ENCODE peak calls at places on chromosomes 5 and 9, in four cellular contexts. One of them, this sample, is unnamed.

GRCh38 chr9:134779640-134780039 is 101.0 kb upstream of the FCN2 start:
- DNase-seq in CD8-positive, alpha-beta memory T cell: no peak
- DNase-seq in Panc1: no peak
- DNase-seq in neural progenitor cell: no peak
- DNase-seq in this sample: no peak

GRCh38 chr5:39755986-39756385 is 331.2 kb upstream of the DAB2 start:
- DNase-seq in CD8-positive, alpha-beta memory T cell: no peak
- DNase-seq in Panc1: peak; percentile 72
- DNase-seq in neural progenitor cell: no peak
- DNase-seq in this sample: no peak

GRCh38 chr5:59238126-59238902 is 655.2 kb downstream of the PDE4D start:
- DNase-seq in Panc1: no peak
- DNase-seq in neural progenitor cell: no peak
- DNase-seq in CD8-positive, alpha-beta memory T cell: no peak
- DNase-seq in this sample: no peak

GRCh38 chr5:132830436-132831094 is at the start of gene SHROOM1:
- DNase-seq in CD8-positive, alpha-beta memory T cell: no peak
- DNase-seq in neural progenitor cell: peak; percentile 76
- DNase-seq in Panc1: no peak
- DNase-seq in this sample: no peak

GRCh38 chr5:10724799-10725507 is 36.1 kb downstream of the DAP start:
- DNase-seq in Panc1: peak; percentile 88
- DNase-seq in CD8-positive, alpha-beta memory T cell: no peak
- DNase-seq in neural progenitor cell: no peak
- DNase-seq in this sample: no peak

GRCh38 chr5:64678400-64678799 is 11.9 kb upstream of the SHISAL2B start:
- DNase-seq in CD8-positive, alpha-beta memory T cell: no peak
- DNase-seq in neural progenitor cell: no peak
- DNase-seq in Panc1: no peak
- DNase-seq in this sample: no peak

GRCh38 chr9:103928452-103928851 is 165.7 kb upstream of the SMC2 start:
- DNase-seq in Panc1: no peak
- DNase-seq in neural progenitor cell: no peak
- DNase-seq in CD8-positive, alpha-beta memory T cell: no peak
- DNase-seq in this sample: no peak

GRCh38 chr9:136151214-136151804 is 32.6 kb upstream of the TMEM250 start:
- DNase-seq in CD8-positive, alpha-beta memory T cell: no peak
- DNase-seq in neural progenitor cell: peak; percentile 54
- DNase-seq in Panc1: no peak
- DNase-seq in this sample: no peak

GRCh38 chr5:66224273-66224672 is 80.2 kb downstream of the SREK1 start:
- DNase-seq in neural progenitor cell: no peak
- DNase-seq in Panc1: no peak
- DNase-seq in CD8-positive, alpha-beta memory T cell: no peak
- DNase-seq in this sample: no peak

GRCh38 chr9:121958530-121958929 is 134.6 kb downstream of the TTLL11 start:
- DNase-seq in Panc1: no peak
- DNase-seq in CD8-positive, alpha-beta memory T cell: no peak
- DNase-seq in neural progenitor cell: no peak
- DNase-seq in this sample: no peak

GRCh38 chr9:127920794-127921193 is 4.0 kb upstream of the ST6GALNAC4 start:
- DNase-seq in Panc1: no peak
- DNase-seq in neural progenitor cell: no peak
- DNase-seq in CD8-positive, alpha-beta memory T cell: no peak
- DNase-seq in this sample: no peak

GRCh38 chr9:77802512-77803293 is 154.6 kb upstream of the GNA14 start:
- DNase-seq in neural progenitor cell: no peak
- DNase-seq in CD8-positive, alpha-beta memory T cell: no peak
- DNase-seq in Panc1: no peak
- DNase-seq in this sample: no peak

GRCh38 chr5:142568996-142569335 is 116.9 kb downstream of the FGF1 start:
- DNase-seq in CD8-positive, alpha-beta memory T cell: no peak
- DNase-seq in Panc1: no peak
- DNase-seq in neural progenitor cell: no peak
- DNase-seq in this sample: no peak

DNA sequence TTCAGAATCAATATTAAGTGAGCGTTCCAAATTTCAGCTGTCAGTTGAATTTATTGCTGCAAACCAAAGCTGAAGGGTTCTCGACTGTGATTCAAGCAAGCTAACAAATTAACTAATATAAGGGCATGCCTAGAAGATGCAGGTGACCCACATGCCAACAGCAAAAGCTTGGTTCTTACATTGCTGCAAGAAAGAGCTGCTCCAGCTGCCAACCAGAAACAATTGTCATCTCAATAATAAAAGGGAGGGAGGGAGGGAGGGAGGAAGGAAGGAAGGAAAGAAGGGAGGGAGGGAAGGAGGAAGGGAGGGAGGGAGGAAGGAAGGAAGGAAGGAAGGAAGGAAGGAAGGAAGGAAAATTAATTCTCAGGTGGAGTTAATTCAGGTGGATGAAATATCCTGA is 517.5 kb upstream of the WWC1 start:
- DNase-seq in CD8-positive, alpha-beta memory T cell: no peak
- DNase-seq in neural progenitor cell: no peak
- DNase-seq in Panc1: no peak
- DNase-seq in this sample: no peak
- H3K27ac ChIP-seq in CD8-positive, alpha-beta memory T cell: no peak overlapping the region
- H3K27ac ChIP-seq in neural progenitor cell: no peak overlapping the region
- H3K27ac ChIP-seq in Panc1: no peak overlapping the region
- H3K27ac ChIP-seq in this sample: no peak overlapping the region

DNA sequence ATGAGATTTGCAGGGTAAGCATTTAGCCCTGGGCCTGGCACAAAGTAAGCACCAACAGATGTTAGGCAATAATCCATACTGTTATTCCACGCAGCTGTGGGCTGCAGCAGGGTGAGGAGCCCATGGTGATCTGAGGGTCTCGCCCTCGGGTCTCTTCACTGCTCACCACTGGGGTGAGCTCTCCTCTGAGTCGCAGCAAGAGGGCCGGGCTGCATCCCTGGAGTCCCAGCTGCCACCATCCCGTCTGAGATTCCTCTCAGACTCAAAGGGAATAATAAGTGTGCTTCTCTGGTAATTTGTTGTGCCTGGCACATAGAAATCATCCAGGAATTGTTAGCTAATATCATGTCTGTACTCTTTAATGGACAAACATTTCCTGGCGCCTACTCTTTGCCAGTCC is 6.9 kb downstream of the NKX2-5 start:
- DNase-seq in neural progenitor cell: no peak
- DNase-seq in Panc1: no peak
- DNase-seq in CD8-positive, alpha-beta memory T cell: no peak
- DNase-seq in this sample: no peak
- H3K27me3 ChIP-seq in neural progenitor cell: peaks cover 100% of the 10 kb centered on the region
- H3K27me3 ChIP-seq in Panc1: no peaks in the 10 kb centered on the region
- H3K27me3 ChIP-seq in CD8-positive, alpha-beta memory T cell: peaks cover 31% of the 10 kb centered on the region
- H3K27me3 ChIP-seq in this sample: peaks cover 71% of the 10 kb centered on the region

GRCh38 chr5:158882660-158883059 is 217.1 kb downstream of the EBF1 start:
- DNase-seq in neural progenitor cell: no peak
- DNase-seq in CD8-positive, alpha-beta memory T cell: no peak
- DNase-seq in Panc1: no peak
- DNase-seq in this sample: no peak
- H3K27ac ChIP-seq in neural progenitor cell: no peak overlapping the region
- H3K27ac ChIP-seq in CD8-positive, alpha-beta memory T cell: no peak overlapping the region
- H3K27ac ChIP-seq in Panc1: no peak overlapping the region
- H3K27ac ChIP-seq in this sample: no peak overlapping the region

DNA sequence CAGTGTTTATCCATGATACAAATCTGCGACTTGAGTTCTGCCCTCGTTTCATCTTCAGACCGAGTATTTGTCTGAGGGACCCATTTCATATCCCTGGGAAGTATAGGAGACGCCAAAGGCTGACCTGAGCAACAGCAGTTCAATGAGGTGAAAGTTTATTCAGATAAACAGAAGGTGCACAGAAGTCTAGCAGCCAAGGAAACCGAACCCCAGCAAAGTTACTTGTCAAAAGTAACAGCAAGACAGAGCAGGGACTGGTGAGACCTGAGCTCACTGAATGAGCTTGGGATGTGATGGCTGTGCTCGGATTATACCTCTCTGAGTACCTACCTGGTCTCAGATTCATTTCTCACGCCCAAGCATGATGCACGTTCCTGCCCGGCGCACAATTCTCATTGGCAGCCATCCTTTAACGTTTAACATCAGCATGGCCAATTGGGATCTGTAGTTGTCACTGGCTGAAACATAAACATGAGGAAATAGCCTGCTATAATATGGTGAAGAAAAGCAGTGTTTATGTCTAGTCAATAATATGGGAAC is 602 bp downstream of the LYRM7 start:
- DNase-seq in Panc1: no peak
- DNase-seq in neural progenitor cell: peak; percentile 9
- DNase-seq in CD8-positive, alpha-beta memory T cell: no peak
- DNase-seq in this sample: no peak
- H3K27me3 ChIP-seq in Panc1: no peaks in the 10 kb centered on the region
- H3K27me3 ChIP-seq in neural progenitor cell: no peaks in the 10 kb centered on the region
- H3K27me3 ChIP-seq in CD8-positive, alpha-beta memory T cell: no peaks in the 10 kb centered on the region
- H3K27me3 ChIP-seq in this sample: no peaks in the 10 kb centered on the region

GRCh38 chr9:26949604-26950003 is 2.6 kb upstream of the PLAA start:
- DNase-seq in neural progenitor cell: no peak
- DNase-seq in CD8-positive, alpha-beta memory T cell: no peak
- DNase-seq in Panc1: no peak
- DNase-seq in this sample: no peak

GRCh38 chr9:26946753-26947727 is at the start of gene PLAA:
- DNase-seq in Panc1: no peak
- DNase-seq in CD8-positive, alpha-beta memory T cell: peak; percentile 77
- DNase-seq in neural progenitor cell: peak; percentile 95
- DNase-seq in this sample: peak; percentile 72

GRCh38 chr9:26940779-26941178 is 6.3 kb downstream of the PLAA start:
- DNase-seq in CD8-positive, alpha-beta memory T cell: no peak
- DNase-seq in Panc1: no peak
- DNase-seq in neural progenitor cell: no peak
- DNase-seq in this sample: no peak

GRCh38 chr9:26947736-26948135 is 694 bp upstream of the PLAA start:
- DNase-seq in CD8-positive, alpha-beta memory T cell: no peak
- DNase-seq in neural progenitor cell: peak; percentile 15
- DNase-seq in Panc1: no peak
- DNase-seq in this sample: no peak

GRCh38 chr9:26945591-26945990 is 1.5 kb downstream of the PLAA start:
- DNase-seq in CD8-positive, alpha-beta memory T cell: no peak
- DNase-seq in neural progenitor cell: peak; percentile 15
- DNase-seq in Panc1: no peak
- DNase-seq in this sample: no peak
- H3K27ac ChIP-seq in CD8-positive, alpha-beta memory T cell: no peak overlapping the region
- H3K27ac ChIP-seq in neural progenitor cell: no peak overlapping the region
- H3K27ac ChIP-seq in Panc1: peak overlapping the region; percentile 79
- H3K27ac ChIP-seq in this sample: no peak overlapping the region

GRCh38 chr5:150133581-150134197 is 22.0 kb downstream of the PDGFRB start:
- DNase-seq in neural progenitor cell: no peak
- DNase-seq in CD8-positive, alpha-beta memory T cell: no peak
- DNase-seq in Panc1: no peak
- DNase-seq in this sample: no peak

GRCh38 chr5:150131978-150132694 is 23.5 kb downstream of the PDGFRB start:
- DNase-seq in neural progenitor cell: no peak
- DNase-seq in CD8-positive, alpha-beta memory T cell: no peak
- DNase-seq in Panc1: no peak
- DNase-seq in this sample: no peak

GRCh38 chr5:150132740-150133139 is 22.9 kb downstream of the PDGFRB start:
- DNase-seq in neural progenitor cell: no peak
- DNase-seq in Panc1: no peak
- DNase-seq in CD8-positive, alpha-beta memory T cell: no peak
- DNase-seq in this sample: no peak

GRCh38 chr5:150135557-150135956 is 20.1 kb downstream of the PDGFRB start:
- DNase-seq in CD8-positive, alpha-beta memory T cell: no peak
- DNase-seq in neural progenitor cell: no peak
- DNase-seq in Panc1: no peak
- DNase-seq in this sample: no peak

DNA sequence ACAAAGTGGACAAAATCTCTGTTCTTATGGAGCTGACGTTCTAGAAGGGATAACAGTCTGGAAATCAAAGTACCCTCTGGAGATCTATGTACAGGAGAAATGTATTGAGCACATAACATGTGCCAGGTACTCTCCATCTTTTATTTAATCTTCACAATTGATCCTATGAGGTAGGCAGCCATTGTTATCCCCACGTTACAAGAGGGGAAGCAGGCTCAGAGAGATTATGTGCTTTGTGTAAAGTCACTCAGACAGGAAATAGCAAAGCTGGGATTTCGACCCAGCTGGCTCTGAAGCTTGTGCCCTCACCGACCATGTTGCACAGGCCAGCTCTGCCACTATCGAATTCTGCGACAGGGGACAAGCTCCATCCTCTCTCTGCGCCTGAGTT is 21.5 kb downstream of the PDGFRB start:
- DNase-seq in CD8-positive, alpha-beta memory T cell: no peak
- DNase-seq in Panc1: no peak
- DNase-seq in neural progenitor cell: peak; percentile 51
- DNase-seq in this sample: no peak
- H3K27me3 ChIP-seq in CD8-positive, alpha-beta memory T cell: no peaks in the 10 kb centered on the region
- H3K27me3 ChIP-seq in Panc1: no peaks in the 10 kb centered on the region
- H3K27me3 ChIP-seq in neural progenitor cell: no peaks in the 10 kb centered on the region
- H3K27me3 ChIP-seq in this sample: no peaks in the 10 kb centered on the region

This sample was measured in iPS DF 6.9.